ENCODE peak calls at places on chromosomes 12 and 14, in four cellular contexts. One of them, this sample, is unnamed.

GRCh38 chr14:23362200-23362599 is 2.8 kb downstream of the EFS start:
- DNase-seq in HEK293T: no peak
- DNase-seq in HTR-8/SVneo: no peak
- DNase-seq in WERI-Rb-1: no peak
- DNase-seq in this sample: no peak

GRCh38 chr14:54343276-54344121 is 53.3 kb upstream of the CDKN3 start:
- DNase-seq in HEK293T: no peak
- DNase-seq in HTR-8/SVneo: peak; percentile 52
- DNase-seq in WERI-Rb-1: no peak
- DNase-seq in this sample: no peak

GRCh38 chr14:93884950-93885349 is 42.2 kb upstream of the FAM181A start:
- DNase-seq in HEK293T: no peak
- DNase-seq in HTR-8/SVneo: no peak
- DNase-seq in WERI-Rb-1: no peak
- DNase-seq in this sample: no peak

GRCh38 chr12:108793756-108794441 is 62.6 kb upstream of the CORO1C start:
- DNase-seq in HEK293T: no peak
- DNase-seq in HTR-8/SVneo: no peak
- DNase-seq in WERI-Rb-1: no peak
- DNase-seq in this sample: no peak

GRCh38 chr12:48420031-48420775 is 52.2 kb upstream of the ANP32D start:
- DNase-seq in HEK293T: no peak
- DNase-seq in HTR-8/SVneo: no peak
- DNase-seq in WERI-Rb-1: no peak
- DNase-seq in this sample: no peak

GRCh38 chr12:79690156-79690605 is 583 bp downstream of the PAWR start:
- DNase-seq in HEK293T: peak; percentile 25
- DNase-seq in HTR-8/SVneo: no peak
- DNase-seq in WERI-Rb-1: peak; percentile 48
- DNase-seq in this sample: peak; percentile 26

GRCh38 chr14:91317381-91318313 is 73.1 kb upstream of the GPR68 start:
- DNase-seq in HEK293T: no peak
- DNase-seq in HTR-8/SVneo: peak; percentile 29
- DNase-seq in WERI-Rb-1: no peak
- DNase-seq in this sample: no peak

GRCh38 chr12:76332606-76333005 is 15.6 kb downstream of the BBS10 start:
- DNase-seq in HEK293T: no peak
- DNase-seq in HTR-8/SVneo: no peak
- DNase-seq in WERI-Rb-1: no peak
- DNase-seq in this sample: no peak

GRCh38 chr14:101559624-101560533 is 1.4 kb upstream of the DIO3 start:
- DNase-seq in HEK293T: no peak
- DNase-seq in HTR-8/SVneo: peak; percentile 59
- DNase-seq in WERI-Rb-1: no peak
- DNase-seq in this sample: no peak

GRCh38 chr12:131098178-131098981 is 144.7 kb downstream of the ADGRD1 start:
- DNase-seq in HEK293T: no peak
- DNase-seq in HTR-8/SVneo: no peak
- DNase-seq in WERI-Rb-1: peak; percentile 34
- DNase-seq in this sample: no peak

GRCh38 chr12:45685680-45686079 is 43.8 kb upstream of the ARID2 start:
- DNase-seq in HEK293T: no peak
- DNase-seq in HTR-8/SVneo: no peak
- DNase-seq in WERI-Rb-1: no peak
- DNase-seq in this sample: no peak

GRCh38 chr14:54722791-54723432 is 156.0 kb downstream of the SAMD4A start:
- DNase-seq in HEK293T: peak; percentile 37
- DNase-seq in HTR-8/SVneo: peak; percentile 63
- DNase-seq in WERI-Rb-1: peak; percentile 40
- DNase-seq in this sample: peak; percentile 43

GRCh38 chr14:103735815-103736545 is 20.4 kb downstream of the ZFYVE21 start:
- DNase-seq in HEK293T: no peak
- DNase-seq in HTR-8/SVneo: no peak
- DNase-seq in WERI-Rb-1: peak; percentile 67
- DNase-seq in this sample: no peak

GRCh38 chr12:9127936-9128663 is 12.4 kb upstream of the A2M start:
- DNase-seq in HEK293T: no peak
- DNase-seq in HTR-8/SVneo: no peak
- DNase-seq in WERI-Rb-1: no peak
- DNase-seq in this sample: no peak

GRCh38 chr12:124160102-124160501 is 134.8 kb upstream of the RFLNA start:
- DNase-seq in HEK293T: no peak
- DNase-seq in HTR-8/SVneo: no peak
- DNase-seq in WERI-Rb-1: no peak
- DNase-seq in this sample: no peak

GRCh38 chr12:98644433-98644711 is 216 bp downstream of the IKBIP start:
- DNase-seq in HEK293T: no peak
- DNase-seq in HTR-8/SVneo: peak; percentile 50
- DNase-seq in WERI-Rb-1: peak; percentile 80
- DNase-seq in this sample: no peak

GRCh38 chr14:78486081-78486480 is 315.9 kb downstream of the NRXN3 start:
- DNase-seq in HEK293T: no peak
- DNase-seq in HTR-8/SVneo: no peak
- DNase-seq in WERI-Rb-1: no peak
- DNase-seq in this sample: no peak

GRCh38 chr12:57936513-57936883 is 4.9 kb upstream of the ATP23 start:
- DNase-seq in HEK293T: no peak
- DNase-seq in HTR-8/SVneo: no peak
- DNase-seq in WERI-Rb-1: no peak
- DNase-seq in this sample: no peak

GRCh38 chr14:64726585-64726890 is 22.3 kb downstream of the PLEKHG3 start:
- DNase-seq in HEK293T: no peak
- DNase-seq in HTR-8/SVneo: peak; percentile 97
- DNase-seq in WERI-Rb-1: peak; percentile 80
- DNase-seq in this sample: no peak